ENCODE peak calls at places on chromosomes 11 and 22, in six cellular contexts. T is OCI-LY7, A is MM.1S, D is WTC11, J is lung, E is AG04450. S is an unnamed sample.

GRCh38 chr11:134398644-134399292 is 13.3 kb downstream of the B3GAT1 start:
- DNase-seq in D (no peak), E (no peak), J (no peak), A (no peak), T (no peak), S (no peak)

GRCh38 chr11:70699294-70700221 is 301.2 kb downstream of the CTTN start:
- DNase-seq in J (no peak), A (no peak), E (no peak), D (peak; percentile 59), T (peak; percentile 10), S (no peak)

GRCh38 chr22:35918466-35918865 is 110.2 kb downstream of the RBFOX2 start:
- DNase-seq in J (no peak), A (no peak), D (no peak), E (no peak), T (no peak), S (no peak)

GRCh38 chr11:72965672-72966071 is 151.5 kb downstream of the ATG16L2 start:
- DNase-seq in T (no peak), J (no peak), E (no peak), D (no peak), A (no peak), S (no peak)

GRCh38 chr11:117597083-117597482 is 199.9 kb downstream of the DSCAML1 start:
- DNase-seq in A (peak; percentile 61), E (no peak), J (peak; percentile 31), T (peak; percentile 30), D (peak; percentile 84), S (peak; percentile 48)

GRCh38 chr11:126968915-126969314 is 31.7 kb downstream of the KIRREL3 start:
- DNase-seq in J (no peak), A (peak; percentile 45), T (no peak), D (peak; percentile 78), E (no peak), S (no peak)

GRCh38 chr22:31082606-31083376 is 1.7 kb downstream of the SMTN start:
- DNase-seq in A (no peak), T (peak; percentile 55), J (peak; percentile 61), E (no peak), D (peak; percentile 72), S (no peak)

GRCh38 chr11:123434262-123434661 is 4.2 kb downstream of the GRAMD1B start:
- DNase-seq in E (no peak), T (peak; percentile 43), D (peak; percentile 48), A (peak; percentile 18), J (no peak), S (peak; percentile 39)

GRCh38 chr11:3920148-3920852 is 64.8 kb downstream of the STIM1 start:
- DNase-seq in J (peak; percentile 43), T (no peak), E (no peak), A (peak; percentile 42), D (no peak), S (no peak)

GRCh38 chr11:125724125-125724524 is 22.0 kb upstream of the PATE1 start:
- DNase-seq in E (no peak), D (no peak), J (no peak), T (peak; percentile 10), A (no peak), S (no peak)

GRCh38 chr11:118928870-118929495 is 3.3 kb upstream of the BCL9L start:
- DNase-seq in A (peak; percentile 42), T (peak; percentile 59), E (no peak), D (no peak), J (no peak), S (no peak)

GRCh38 chr11:17412488-17413180 is 24.2 kb upstream of the KCNJ11 start:
- DNase-seq in D (no peak), J (no peak), A (no peak), T (no peak), E (no peak), S (no peak)

GRCh38 chr11:11567862-11568650 is 53.7 kb downstream of the GALNT18 start:
- DNase-seq in E (no peak), D (no peak), T (no peak), A (no peak), J (no peak), S (no peak)

GRCh38 chr22:37161442-37161841 is 11.7 kb upstream of the IL2RB start:
- DNase-seq in T (peak; percentile 45), E (no peak), D (no peak), J (no peak), A (peak; percentile 18), S (no peak)

GRCh38 chr22:47736166-47737034 is 974.0 kb downstream of the TBC1D22A start:
- DNase-seq in T (no peak), D (no peak), A (no peak), E (no peak), J (no peak), S (no peak)

GRCh38 chr22:50408311-50408710 is 65.2 kb downstream of the PPP6R2 start:
- DNase-seq in A (no peak), D (no peak), J (no peak), E (no peak), T (no peak), S (no peak)

GRCh38 chr22:39820266-39820665 is 73.3 kb downstream of the ENTHD1 start:
- DNase-seq in J (no peak), T (no peak), A (no peak), E (peak; percentile 18), D (no peak), S (no peak)

GRCh38 chr22:48576333-48577013 is 1251.2 kb downstream of the BRD1 start:
- DNase-seq in A (no peak), J (no peak), E (no peak), D (peak; percentile 67), T (no peak), S (no peak)

GRCh38 chr11:82937554-82937953 is 36.0 kb downstream of the DDIAS start:
- DNase-seq in J (no peak), E (no peak), A (no peak), T (no peak), D (no peak), S (no peak)

GRCh38 chr22:29842740-29843139 is 4.7 kb upstream of the ASCC2 start:
- DNase-seq in D (no peak), J (no peak), A (no peak), E (peak; percentile 30), T (no peak), S (no peak)

GRCh38 chr22:30279389-30279788 is 9.9 kb downstream of the CASTOR1 start:
- DNase-seq in D (no peak), A (no peak), T (no peak), J (no peak), E (no peak), S (no peak)

GRCh38 chr11:92702771-92703170 is 266.7 kb upstream of the MTNR1B start:
- DNase-seq in E (no peak), T (no peak), A (no peak), D (no peak), J (no peak), S (no peak)

GRCh38 chr22:42800731-42801536 is 56.1 kb downstream of the ARFGAP3 start:
- DNase-seq in T (no peak), J (no peak), A (no peak), D (no peak), E (no peak), S (no peak)

GRCh38 chr11:86608251-86608799 is 64.1 kb downstream of the ME3 start:
- DNase-seq in T (peak; percentile 47), D (peak; percentile 56), J (peak; percentile 70), A (peak; percentile 56), E (peak; percentile 57), S (peak; percentile 46)

GRCh38 chr22:17920145-17920605 is 104.2 kb downstream of the MICAL3 start:
- DNase-seq in T (no peak), J (no peak), D (peak; percentile 47), E (no peak), A (no peak), S (no peak)

GRCh38 chr11:548700-549603 is 11.6 kb downstream of the LMNTD2 start:
- DNase-seq in T (peak; percentile 65), A (no peak), J (no peak), D (no peak), E (no peak), S (no peak)

GRCh38 chr11:88533001-88533400 is 195.5 kb upstream of the CTSC start:
- DNase-seq in A (no peak), D (no peak), J (no peak), T (no peak), E (no peak), S (no peak)

GRCh38 chr11:1852885-1853284 is at the start of gene LSP1:
- DNase-seq in E (no peak), J (no peak), D (no peak), A (peak; percentile 88), T (peak; percentile 96), S (peak; percentile 93)

GRCh38 chr22:43142881-43143562 is at the start of gene MCAT:
- DNase-seq in J (peak; percentile 88), A (peak; percentile 89), E (peak; percentile 13), D (peak; percentile 81), T (peak; percentile 88), S (peak; percentile 94)

GRCh38 chr11:128492461-128492860 is 94.9 kb downstream of the ETS1 start:
- DNase-seq in A (no peak), E (no peak), D (no peak), J (no peak), T (no peak), S (no peak)

GRCh38 chr11:46808804-46809431 is 37.2 kb downstream of the CKAP5 start:
- DNase-seq in A (peak; percentile 52), D (no peak), J (no peak), T (peak; percentile 65), E (no peak), S (no peak)
- TF ChIP-seq CTCF in A (peak; percentile 54), D (no peak), J (no peak), T (peak; percentile 88), E (peak; percentile 18), S (no peak)

DNA sequence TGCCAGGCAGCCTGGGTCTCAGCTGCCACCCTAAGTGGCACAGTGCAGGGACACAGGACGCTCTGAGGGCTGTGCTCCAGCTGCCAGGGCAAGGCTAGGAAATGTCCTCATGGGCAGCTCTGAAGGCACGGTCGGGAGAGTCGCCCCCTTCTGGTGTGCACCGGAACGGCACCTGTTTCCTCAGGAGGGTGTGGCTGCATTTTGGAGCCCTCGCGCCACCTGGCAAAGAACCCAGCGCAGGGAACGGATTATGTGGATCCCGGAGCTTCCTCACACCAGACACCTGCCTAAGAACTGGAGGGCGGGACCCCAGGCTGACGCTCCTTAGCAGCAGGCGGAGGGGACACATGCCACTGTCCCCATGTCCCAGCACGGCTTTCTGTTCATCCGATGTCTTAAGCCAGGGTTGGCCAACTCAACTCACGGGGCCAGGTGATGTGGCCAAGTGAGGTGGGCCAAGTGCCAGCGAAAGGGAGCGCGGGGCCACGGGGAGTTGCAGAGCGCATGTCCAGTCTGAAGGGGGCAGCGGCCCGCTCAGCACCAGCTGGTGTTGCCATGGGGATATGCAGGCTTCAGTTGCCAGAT is 5.1 kb upstream of the SLC22A8 start:
- DNase-seq in D (peak; percentile 85), T (no peak), J (no peak), A (peak; percentile 10), E (no peak), S (no peak)
- TF ChIP-seq CTCF in D (peak; percentile 90), T (peak; percentile 68), J (no peak), A (peak; percentile 61), E (peak; percentile 33), S (peak; percentile 45)

DNA sequence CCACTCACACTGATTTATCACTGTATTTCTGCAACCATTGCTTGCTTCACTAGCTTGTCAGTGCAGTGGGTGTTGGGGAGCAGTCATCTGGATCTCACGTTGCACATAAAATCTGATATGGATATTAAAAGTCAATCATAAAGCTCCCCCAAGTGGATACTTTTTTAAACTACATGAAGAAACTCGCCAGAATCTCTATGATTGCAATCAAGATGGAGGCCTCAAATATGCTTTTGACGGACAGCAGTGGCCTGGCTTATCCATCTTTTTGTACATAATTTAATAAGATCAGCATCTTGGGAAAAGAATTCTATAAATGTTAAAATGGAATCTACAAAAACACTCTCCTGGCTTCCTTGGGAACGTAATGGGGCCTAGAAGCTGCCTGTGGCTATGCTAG is 137.7 kb downstream of the WT1 start:
- DNase-seq in E (no peak), J (no peak), D (no peak), A (peak; percentile 49), T (peak; percentile 34), S (peak; percentile 32)
- TF ChIP-seq CTCF in E (peak; percentile 40), J (no peak), D (no peak), A (peak; percentile 35), T (peak; percentile 73), S (peak; percentile 21)

GRCh38 chr11:65530157-65530496 is 5.2 kb downstream of the SCYL1 start:
- DNase-seq in E (no peak), T (peak; percentile 77), J (no peak), D (peak; percentile 44), A (no peak), S (no peak)
- TF ChIP-seq CTCF in E (peak; percentile 36), T (peak; percentile 76), J (no peak), D (no peak), A (peak; percentile 34), S (peak; percentile 28)